ENCODE peak calls at places on chromosome 16, in six cellular contexts. J is ACHN; D is HEK293T; B is PC-3; V is lower lobe of right lung; F is stimulated activated naive CD4-positive, alpha-beta T cell treated with Interleukin-2 at 50 U/mL for 16 hours. G is an unnamed sample.

GRCh38 chr16:24853830-24854229 is 8.1 kb downstream of the SLC5A11 start:
- DNase-seq in J (peak; percentile 30), D (no peak), B (peak; percentile 78), V (no peak), F (no peak), G (no peak)

GRCh38 chr16:84817206-84817605 is 2.6 kb upstream of the CRISPLD2 start:
- DNase-seq in J (no peak), D (no peak), B (no peak), V (no peak), F (no peak), G (no peak)

GRCh38 chr16:85462405-85463227 is 150.5 kb upstream of the GSE1 start:
- DNase-seq in J (no peak), D (peak; percentile 63), B (no peak), V (no peak), F (no peak), G (no peak)

GRCh38 chr16:25512041-25512440 is 179.7 kb upstream of the HS3ST4 start:
- DNase-seq in J (no peak), D (no peak), B (no peak), V (no peak), F (no peak), G (no peak)

GRCh38 chr16:18983565-18984424 is at the start of gene TMC7:
- DNase-seq in J (peak; percentile 93), D (peak; percentile 90), B (peak; percentile 87), V (peak; percentile 90), F (no peak), G (peak; percentile 95)

GRCh38 chr16:64434526-64435069 is 687.3 kb downstream of the CDH11 start:
- DNase-seq in J (no peak), D (no peak), B (no peak), V (no peak), F (no peak), G (no peak)

GRCh38 chr16:80480664-80481063 is 60.1 kb upstream of the DYNLRB2 start:
- DNase-seq in J (no peak), D (no peak), B (no peak), V (no peak), F (no peak), G (no peak)

GRCh38 chr16:46899443-46900143 is 15.4 kb downstream of the GPT2 start:
- DNase-seq in J (no peak), D (no peak), B (no peak), V (no peak), F (no peak), G (no peak)

GRCh38 chr16:57470683-57471082 is 8.2 kb downstream of the POLR2C start:
- DNase-seq in J (no peak), D (no peak), B (no peak), V (peak; percentile 81), F (no peak), G (no peak)

GRCh38 chr16:21263640-21264211 is 14.4 kb downstream of the CRYM start:
- DNase-seq in J (peak; percentile 45), D (no peak), B (no peak), V (no peak), F (no peak), G (no peak)

GRCh38 chr16:17194190-17194780 is 276.5 kb downstream of the XYLT1 start:
- DNase-seq in J (peak; percentile 20), D (peak; percentile 57), B (no peak), V (peak; percentile 66), F (peak; percentile 38), G (peak; percentile 53)

GRCh38 chr16:62036101-62036806 is at the start of gene CDH8:
- DNase-seq in J (no peak), D (no peak), B (no peak), V (peak; percentile 46), F (no peak), G (peak; percentile 43)